ENCODE peak calls at places on chromosomes 3 and 15, in nine cellular contexts. R is type B pancreatic cell, Y is GM03348, X is K562, K is non-pigmented ciliary epithelial cell, U is SJSA1, E is GM12892, P is NCI-H1694 treated with DMSO at 0.1 percent for 48 hours, C is GM19239. F is an unnamed sample.

GRCh38 chr15:66893294-66893693 is 172.1 kb upstream of the SMAD3 start:
- DNase-seq in R (no peak), Y (no peak), X (no peak), K (no peak), U (peak), E (no peak), P (no peak), C (no peak), F (no peak)

GRCh38 chr3:22893631-22894377 is 309.3 kb upstream of the UBE2E2 start:
- DNase-seq in R (no peak), Y (no peak), X (no peak), K (no peak), U (no peak), E (no peak), P (no peak), C (no peak), F (no peak)

GRCh38 chr15:97623091-97623661 is 337.3 kb upstream of the ARRDC4 start:
- DNase-seq in R (no peak), Y (no peak), X (no peak), K (no peak), U (no peak), E (no peak), P (no peak), C (no peak), F (no peak)

GRCh38 chr3:72338082-72338941 is 509.9 kb downstream of the SHQ1 start:
- DNase-seq in R (no peak), Y (no peak), X (no peak), K (no peak), U (no peak), E (no peak), P (no peak), C (no peak), F (no peak)

GRCh38 chr3:11415099-11415498 is 142.9 kb downstream of the ATG7 start:
- DNase-seq in R (no peak), Y (no peak), X (no peak), K (no peak), U (no peak), E (no peak), P (no peak), C (no peak), F (no peak)

GRCh38 chr15:74274485-74275038 is 38.4 kb downstream of the CCDC33 start:
- DNase-seq in R (no peak), Y (no peak), X (no peak), K (no peak), U (no peak), E (no peak), P (no peak), C (no peak), F (no peak)

GRCh38 chr3:49199900-49200281 is 28.5 kb downstream of the KLHDC8B start:
- DNase-seq in R (no peak), Y (no peak), X (no peak), K (no peak), U (no peak), E (no peak), P (no peak), C (no peak), F (no peak)

GRCh38 chr15:70140543-70141375 is 43.0 kb upstream of the TLE3 start:
- DNase-seq in R (no peak), Y (peak), X (no peak), K (no peak), U (peak), E (no peak), P (no peak), C (peak), F (no peak)

GRCh38 chr3:193883551-193883950 is 252.4 kb upstream of the HES1 start:
- DNase-seq in R (no peak), Y (no peak), X (no peak), K (no peak), U (peak), E (no peak), P (no peak), C (no peak), F (no peak)

GRCh38 chr3:73661262-73661661 is 36.5 kb upstream of the PDZRN3 start:
- DNase-seq in R (no peak), Y (no peak), X (no peak), K (no peak), U (no peak), E (no peak), P (no peak), C (no peak), F (no peak)

GRCh38 chr15:74781673-74782595 is at the start of gene CSK:
- DNase-seq in R (peak), Y (peak), X (peak), K (no peak), U (peak), E (peak), P (peak), C (no peak), F (peak)

GRCh38 chr3:125300416-125300815 is 74.7 kb downstream of the ZNF148 start:
- DNase-seq in R (no peak), Y (peak), X (no peak), K (peak), U (no peak), E (no peak), P (no peak), C (no peak), F (no peak)

GRCh38 chr3:179852117-179852886 is 184.4 kb downstream of the PEX5L start:
- DNase-seq in R (no peak), Y (no peak), X (no peak), K (peak), U (peak), E (no peak), P (no peak), C (no peak), F (no peak)

GRCh38 chr3:126389112-126389791 is 5.5 kb upstream of the CFAP100 start:
- DNase-seq in R (peak), Y (peak), X (peak), K (peak), U (peak), E (peak), P (no peak), C (peak), F (peak)

GRCh38 chr3:65614585-65614984 is 424.1 kb downstream of the MAGI1 start:
- DNase-seq in R (no peak), Y (no peak), X (no peak), K (no peak), U (no peak), E (no peak), P (no peak), C (no peak), F (no peak)

GRCh38 chr3:64318001-64318400 is 92.7 kb upstream of the PRICKLE2 start:
- DNase-seq in R (no peak), Y (no peak), X (no peak), K (no peak), U (no peak), E (no peak), P (no peak), C (no peak), F (no peak)

GRCh38 chr3:188749010-188749617 is 422.7 kb upstream of the TPRG1 start:
- DNase-seq in R (no peak), Y (no peak), X (peak), K (no peak), U (no peak), E (no peak), P (no peak), C (no peak), F (peak)

GRCh38 chr3:13300546-13301294 is 119.4 kb downstream of the NUP210 start:
- DNase-seq in R (no peak), Y (no peak), X (no peak), K (no peak), U (no peak), E (no peak), P (no peak), C (no peak), F (no peak)

GRCh38 chr15:77533986-77534385 is 98.7 kb downstream of the LINGO1 start:
- DNase-seq in R (no peak), Y (no peak), X (no peak), K (no peak), U (no peak), E (no peak), P (no peak), C (no peak), F (no peak)

GRCh38 chr15:77632760-77633133 is at the start of gene LINGO1:
- DNase-seq in R (no peak), Y (peak), X (peak), K (no peak), U (no peak), E (no peak), P (no peak), C (no peak), F (no peak)

GRCh38 chr15:91102546-91103330 is 2.7 kb downstream of the SV2B start:
- DNase-seq in R (no peak), Y (no peak), X (no peak), K (no peak), U (no peak), E (no peak), P (no peak), C (no peak), F (no peak)

GRCh38 chr3:52249683-52250082 is 4.1 kb downstream of the PPM1M start:
- DNase-seq in R (no peak), Y (no peak), X (no peak), K (no peak), U (no peak), E (no peak), P (no peak), C (no peak), F (no peak)

GRCh38 chr3:30826381-30827061 is 67.9 kb downstream of the GADL1 start:
- DNase-seq in R (no peak), Y (peak), X (no peak), K (no peak), U (no peak), E (no peak), P (peak), C (no peak), F (no peak)

GRCh38 chr15:67892559-67893377 is 52.9 kb upstream of the RNU6-1 start:
- DNase-seq in R (no peak), Y (no peak), X (no peak), K (no peak), U (no peak), E (no peak), P (no peak), C (no peak), F (no peak)

GRCh38 chr3:55516391-55517030 is 29.4 kb upstream of the WNT5A start:
- DNase-seq in R (no peak), Y (no peak), X (no peak), K (no peak), U (no peak), E (no peak), P (no peak), C (no peak), F (no peak)

GRCh38 chr3:109973733-109974132 is 636.4 kb upstream of the DPPA4 start:
- DNase-seq in R (no peak), Y (no peak), X (no peak), K (no peak), U (no peak), E (no peak), P (no peak), C (no peak), F (no peak)

GRCh38 chr3:132343018-132343612 is 25.9 kb downstream of the ACP3 start:
- DNase-seq in R (no peak), Y (peak), X (peak), K (peak), U (no peak), E (no peak), P (peak), C (peak), F (peak)

GRCh38 chr3:173396191-173397041 is 1.1 kb upstream of the NLGN1 start:
- DNase-seq in R (no peak), Y (no peak), X (no peak), K (no peak), U (no peak), E (no peak), P (peak), C (no peak), F (peak)